ENCODE peak calls at places on chromosomes 13 and 19, in nine cellular contexts. V is fibroblast of lung; Y is right cardiac atrium; Z is ovary; X is mammary epithelial cell; N is H1; D is kidney; S is CD4-positive, alpha-beta T cell; K is naive thymus-derived CD4-positive, alpha-beta T cell. M is an unnamed sample.

GRCh38 chr13:22137361-22138050 is 466.6 kb downstream of the FGF9 start:
- DNase-seq in V (no peak), Y (no peak), Z (no peak), X (no peak), N (no peak), D (no peak), S (no peak), K (no peak), M (no peak)

GRCh38 chr19:3852614-3853254 is 16.1 kb downstream of the ZFR2 start:
- DNase-seq in V (peak; percentile 83), Y (no peak), Z (no peak), X (peak; percentile 95), N (no peak), D (no peak), S (peak; percentile 25), K (peak; percentile 14), M (no peak)

GRCh38 chr13:31846984-31847752 is 107.8 kb downstream of the RXFP2 start:
- DNase-seq in V (no peak), Y (no peak), Z (no peak), X (no peak), N (no peak), D (no peak), S (no peak), K (no peak), M (no peak)

GRCh38 chr13:40665754-40666057 is 735 bp downstream of the FOXO1 start:
- DNase-seq in V (peak; percentile 24), Y (no peak), Z (no peak), X (no peak), N (no peak), D (no peak), S (peak; percentile 39), K (peak; percentile 42), M (peak; percentile 18)

GRCh38 chr13:76828316-76828741 is 57.9 kb downstream of the KCTD12 start:
- DNase-seq in V (no peak), Y (no peak), Z (no peak), X (peak; percentile 39), N (no peak), D (no peak), S (no peak), K (no peak), M (no peak)

GRCh38 chr19:40078377-40078776 is 12.4 kb downstream of the ZNF780A start:
- DNase-seq in V (no peak), Y (no peak), Z (no peak), X (no peak), N (no peak), D (no peak), S (no peak), K (no peak), M (no peak)

GRCh38 chr19:51800849-51801244 is 5.9 kb downstream of the FPR3 start:
- DNase-seq in V (no peak), Y (no peak), Z (peak; percentile 51), X (no peak), N (no peak), D (no peak), S (no peak), K (no peak), M (no peak)

GRCh38 chr13:41842029-41842428 is 118.9 kb downstream of the VWA8 start:
- DNase-seq in V (peak; percentile 57), Y (no peak), Z (no peak), X (no peak), N (no peak), D (no peak), S (no peak), K (no peak), M (no peak)

GRCh38 chr19:6925801-6926751 is 38.7 kb downstream of the ADGRE1 start:
- DNase-seq in V (no peak), Y (no peak), Z (no peak), X (peak; percentile 6), N (no peak), D (no peak), S (no peak), K (peak; percentile 5), M (no peak)

GRCh38 chr19:1394252-1395193 is 6.8 kb downstream of the GAMT start:
- DNase-seq in V (no peak), Y (no peak), Z (no peak), X (no peak), N (no peak), D (peak; percentile 72), S (no peak), K (no peak), M (no peak)

GRCh38 chr13:80141114-80141849 is 199.6 kb downstream of the SPRY2 start:
- DNase-seq in V (peak; percentile 63), Y (peak; percentile 80), Z (peak; percentile 74), X (no peak), N (no peak), D (no peak), S (no peak), K (no peak), M (no peak)

GRCh38 chr19:55116232-55117062 is 990 bp downstream of the PPP1R12C start:
- DNase-seq in V (peak; percentile 63), Y (peak; percentile 84), Z (peak; percentile 80), X (peak; percentile 48), N (no peak), D (peak; percentile 90), S (no peak), K (peak; percentile 38), M (no peak)

GRCh38 chr19:52007436-52007804 is 591 bp downstream of the ZNF615 start:
- DNase-seq in V (no peak), Y (no peak), Z (no peak), X (no peak), N (no peak), D (no peak), S (no peak), K (no peak), M (no peak)

GRCh38 chr13:98576215-98576945 is 527 bp downstream of the STK24 start:
- DNase-seq in V (no peak), Y (peak; percentile 81), Z (peak; percentile 71), X (peak; percentile 67), N (no peak), D (peak; percentile 87), S (no peak), K (peak; percentile 53), M (peak; percentile 26)

GRCh38 chr13:99425485-99426341 is 75.6 kb upstream of the TM9SF2 start:
- DNase-seq in V (no peak), Y (no peak), Z (no peak), X (no peak), N (no peak), D (no peak), S (peak; percentile 31), K (peak; percentile 61), M (no peak)

GRCh38 chr13:29815336-29815735 is 35.1 kb downstream of the UBL3 start:
- DNase-seq in V (no peak), Y (no peak), Z (no peak), X (no peak), N (no peak), D (no peak), S (no peak), K (no peak), M (no peak)

GRCh38 chr13:22758245-22758644 is 422.5 kb upstream of the SGCG start:
- DNase-seq in V (no peak), Y (no peak), Z (no peak), X (no peak), N (no peak), D (no peak), S (no peak), K (no peak), M (no peak)

GRCh38 chr19:18292460-18292809 is 11.0 kb upstream of the JUND start:
- DNase-seq in V (no peak), Y (no peak), Z (no peak), X (peak; percentile 41), N (no peak), D (no peak), S (no peak), K (no peak), M (no peak)

GRCh38 chr19:2491130-2491801 is 15.3 kb downstream of the GADD45B start:
- DNase-seq in V (peak; percentile 70), Y (no peak), Z (no peak), X (peak; percentile 78), N (no peak), D (peak; percentile 96), S (no peak), K (no peak), M (no peak)

GRCh38 chr19:48805452-48805851 is 5.4 kb downstream of the BCAT2 start:
- DNase-seq in V (no peak), Y (no peak), Z (no peak), X (no peak), N (no peak), D (no peak), S (no peak), K (no peak), M (no peak)

GRCh38 chr19:5893907-5894703 is 9.5 kb downstream of the NDUFA11 start:
- DNase-seq in V (no peak), Y (peak; percentile 89), Z (no peak), X (no peak), N (no peak), D (no peak), S (no peak), K (no peak), M (no peak)

GRCh38 chr19:56423276-56423984 is 19.3 kb downstream of the ZNF583 start:
- DNase-seq in V (peak; percentile 5), Y (no peak), Z (no peak), X (no peak), N (no peak), D (no peak), S (no peak), K (no peak), M (no peak)

DNA sequence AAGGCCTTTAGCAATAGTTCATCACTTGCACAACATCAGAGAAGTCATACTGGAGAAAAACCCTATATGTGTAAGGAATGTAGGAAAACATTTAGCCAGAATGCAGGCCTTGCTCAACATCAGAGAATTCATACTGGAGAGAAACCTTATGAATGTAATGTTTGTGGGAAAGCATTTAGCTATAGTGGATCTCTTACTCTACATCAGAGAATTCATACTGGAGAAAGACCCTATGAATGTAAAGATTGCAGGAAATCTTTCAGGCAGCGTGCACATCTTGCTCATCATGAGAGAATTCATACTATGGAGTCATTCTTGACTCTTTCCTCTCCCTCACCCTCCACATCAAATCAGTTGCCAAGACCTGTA is 19.8 kb downstream of the ZNF583 start:
- DNase-seq in V (peak; percentile 4), Y (no peak), Z (no peak), X (no peak), N (no peak), D (no peak), S (no peak), K (no peak), M (no peak)
- H3K9me3 ChIP-seq in V (peaks cover 11% of the 10 kb centered on the region), Y (peaks cover 15% of the 10 kb centered on the region), Z (peaks cover 42% of the 10 kb centered on the region), X (peaks cover 53% of the 10 kb centered on the region), N (peaks cover 57% of the 10 kb centered on the region), D (peaks cover 94% of the 10 kb centered on the region), S (peaks cover 100% of the 10 kb centered on the region), K (peaks cover 27% of the 10 kb centered on the region), M (peaks cover 66% of the 10 kb centered on the region)

GRCh38 chr19:58044391-58044790 is 10.6 kb downstream of the ZSCAN1 start:
- DNase-seq in V (no peak), Y (no peak), Z (no peak), X (no peak), N (no peak), D (no peak), S (no peak), K (no peak), M (no peak)
- H3K9me3 ChIP-seq in V (no peaks in the 10 kb centered on the region), Y (peaks cover 3% of the 10 kb centered on the region), Z (peaks cover 18% of the 10 kb centered on the region), X (peaks cover 42% of the 10 kb centered on the region), N (peaks cover 24% of the 10 kb centered on the region), D (peaks cover 13% of the 10 kb centered on the region), S (peaks cover 62% of the 10 kb centered on the region), K (no peaks in the 10 kb centered on the region), M (peaks cover 3% of the 10 kb centered on the region)

GRCh38 chr13:48069573-48069972 is 25.3 kb downstream of the MED4 start:
- DNase-seq in V (no peak), Y (no peak), Z (no peak), X (no peak), N (no peak), D (no peak), S (no peak), K (no peak), M (no peak)
- H3K9me3 ChIP-seq in V (no peaks in the 10 kb centered on the region), Y (no peaks in the 10 kb centered on the region), Z (peaks cover 26% of the 10 kb centered on the region), X (peaks cover 47% of the 10 kb centered on the region), N (peaks cover 79% of the 10 kb centered on the region), D (peaks cover 30% of the 10 kb centered on the region), S (peaks cover 35% of the 10 kb centered on the region), K (no peaks in the 10 kb centered on the region), M (peaks cover 2% of the 10 kb centered on the region)

GRCh38 chr19:47012620-47013019 is 7.0 kb upstream of the NPAS1 start:
- DNase-seq in V (no peak), Y (no peak), Z (no peak), X (no peak), N (no peak), D (no peak), S (no peak), K (no peak), M (no peak)
- H3K9me3 ChIP-seq in V (no peaks in the 10 kb centered on the region), Y (no peaks in the 10 kb centered on the region), Z (no peaks in the 10 kb centered on the region), X (no peaks in the 10 kb centered on the region), N (no peaks in the 10 kb centered on the region), D (no peaks in the 10 kb centered on the region), S (no peaks in the 10 kb centered on the region), K (no peaks in the 10 kb centered on the region), M (no peaks in the 10 kb centered on the region)

M was measured in T-helper 17 cell.